ENCODE peak calls at places on chromosome 2, in ten cellular contexts. One of them, this sample, is unnamed.

GRCh38 chr2:134917958-134918517 is 584 bp upstream of the CCNT2 start:
- DNase-seq in fibroblast of mammary gland: no peak
- DNase-seq in osteocyte: no peak
- DNase-seq in omental fat pad: peak; percentile 66
- DNase-seq in cardiac muscle cell: no peak
- DNase-seq in HTR-8/SVneo: peak; percentile 72
- DNase-seq in activated CD8-positive, alpha-beta memory T cell treated with anti-CD3 and anti-CD28 coated beads for 24 hours: peak; percentile 92
- DNase-seq in activated T-helper 1 cell treated with anti-CD3 and anti-CD28 coated beads, Interleukin-12 subunit alpha, Interleukin-12 subunit beta, Interleukin-2, Interleukin-4 antibody, amounts not matched to agents 30 ng/mL and 10 ng/mL and 1 ng/mL, durations not matched to agents 14 hours and 24 hours and 36 hours: peak; percentile 87
- DNase-seq in right atrium auricular region: peak; percentile 88
- DNase-seq in NCI-H345: peak; percentile 98
- DNase-seq in this sample: peak; percentile 83

GRCh38 chr2:101983928-101984327 is 7.8 kb upstream of the IL1R2 start:
- DNase-seq in fibroblast of mammary gland: no peak
- DNase-seq in osteocyte: no peak
- DNase-seq in omental fat pad: no peak
- DNase-seq in cardiac muscle cell: no peak
- DNase-seq in HTR-8/SVneo: peak; percentile 26
- DNase-seq in activated CD8-positive, alpha-beta memory T cell treated with anti-CD3 and anti-CD28 coated beads for 24 hours: no peak
- DNase-seq in activated T-helper 1 cell treated with anti-CD3 and anti-CD28 coated beads, Interleukin-12 subunit alpha, Interleukin-12 subunit beta, Interleukin-2, Interleukin-4 antibody, amounts not matched to agents 30 ng/mL and 10 ng/mL and 1 ng/mL, durations not matched to agents 14 hours and 24 hours and 36 hours: no peak
- DNase-seq in right atrium auricular region: no peak
- DNase-seq in NCI-H345: no peak
- DNase-seq in this sample: no peak

GRCh38 chr2:190802810-190803209 is 77.8 kb upstream of the GLS start:
- DNase-seq in fibroblast of mammary gland: no peak
- DNase-seq in osteocyte: no peak
- DNase-seq in omental fat pad: no peak
- DNase-seq in cardiac muscle cell: no peak
- DNase-seq in HTR-8/SVneo: no peak
- DNase-seq in activated CD8-positive, alpha-beta memory T cell treated with anti-CD3 and anti-CD28 coated beads for 24 hours: no peak
- DNase-seq in activated T-helper 1 cell treated with anti-CD3 and anti-CD28 coated beads, Interleukin-12 subunit alpha, Interleukin-12 subunit beta, Interleukin-2, Interleukin-4 antibody, amounts not matched to agents 30 ng/mL and 10 ng/mL and 1 ng/mL, durations not matched to agents 14 hours and 24 hours and 36 hours: no peak
- DNase-seq in right atrium auricular region: no peak
- DNase-seq in NCI-H345: no peak
- DNase-seq in this sample: no peak

GRCh38 chr2:216023055-216023648 is 9.8 kb upstream of the MREG start:
- DNase-seq in fibroblast of mammary gland: peak; percentile 61
- DNase-seq in osteocyte: no peak
- DNase-seq in omental fat pad: no peak
- DNase-seq in cardiac muscle cell: peak; percentile 63
- DNase-seq in HTR-8/SVneo: peak; percentile 59
- DNase-seq in activated CD8-positive, alpha-beta memory T cell treated with anti-CD3 and anti-CD28 coated beads for 24 hours: peak; percentile 69
- DNase-seq in activated T-helper 1 cell treated with anti-CD3 and anti-CD28 coated beads, Interleukin-12 subunit alpha, Interleukin-12 subunit beta, Interleukin-2, Interleukin-4 antibody, amounts not matched to agents 30 ng/mL and 10 ng/mL and 1 ng/mL, durations not matched to agents 14 hours and 24 hours and 36 hours: peak; percentile 30
- DNase-seq in right atrium auricular region: no peak
- DNase-seq in NCI-H345: peak; percentile 29
- DNase-seq in this sample: no peak

GRCh38 chr2:238910751-238911351 is 63.0 kb downstream of the TWIST2 start:
- DNase-seq in fibroblast of mammary gland: no peak
- DNase-seq in osteocyte: no peak
- DNase-seq in omental fat pad: no peak
- DNase-seq in cardiac muscle cell: no peak
- DNase-seq in HTR-8/SVneo: no peak
- DNase-seq in activated CD8-positive, alpha-beta memory T cell treated with anti-CD3 and anti-CD28 coated beads for 24 hours: no peak
- DNase-seq in activated T-helper 1 cell treated with anti-CD3 and anti-CD28 coated beads, Interleukin-12 subunit alpha, Interleukin-12 subunit beta, Interleukin-2, Interleukin-4 antibody, amounts not matched to agents 30 ng/mL and 10 ng/mL and 1 ng/mL, durations not matched to agents 14 hours and 24 hours and 36 hours: no peak
- DNase-seq in right atrium auricular region: no peak
- DNase-seq in NCI-H345: peak; percentile 97
- DNase-seq in this sample: no peak

GRCh38 chr2:43041167-43041566 is 185.2 kb downstream of the ZFP36L2 start:
- DNase-seq in fibroblast of mammary gland: peak; percentile 25
- DNase-seq in osteocyte: no peak
- DNase-seq in omental fat pad: no peak
- DNase-seq in cardiac muscle cell: no peak
- DNase-seq in HTR-8/SVneo: no peak
- DNase-seq in activated CD8-positive, alpha-beta memory T cell treated with anti-CD3 and anti-CD28 coated beads for 24 hours: no peak
- DNase-seq in activated T-helper 1 cell treated with anti-CD3 and anti-CD28 coated beads, Interleukin-12 subunit alpha, Interleukin-12 subunit beta, Interleukin-2, Interleukin-4 antibody, amounts not matched to agents 30 ng/mL and 10 ng/mL and 1 ng/mL, durations not matched to agents 14 hours and 24 hours and 36 hours: no peak
- DNase-seq in right atrium auricular region: no peak
- DNase-seq in NCI-H345: no peak
- DNase-seq in this sample: no peak

GRCh38 chr2:27461118-27461517 is 18.9 kb downstream of the KRTCAP3 start:
- DNase-seq in fibroblast of mammary gland: no peak
- DNase-seq in osteocyte: no peak
- DNase-seq in omental fat pad: no peak
- DNase-seq in cardiac muscle cell: no peak
- DNase-seq in HTR-8/SVneo: no peak
- DNase-seq in activated CD8-positive, alpha-beta memory T cell treated with anti-CD3 and anti-CD28 coated beads for 24 hours: no peak
- DNase-seq in activated T-helper 1 cell treated with anti-CD3 and anti-CD28 coated beads, Interleukin-12 subunit alpha, Interleukin-12 subunit beta, Interleukin-2, Interleukin-4 antibody, amounts not matched to agents 30 ng/mL and 10 ng/mL and 1 ng/mL, durations not matched to agents 14 hours and 24 hours and 36 hours: no peak
- DNase-seq in right atrium auricular region: no peak
- DNase-seq in NCI-H345: no peak
- DNase-seq in this sample: no peak

GRCh38 chr2:215705771-215706261 is 269.9 kb upstream of the FN1 start:
- DNase-seq in fibroblast of mammary gland: peak; percentile 39
- DNase-seq in osteocyte: no peak
- DNase-seq in omental fat pad: no peak
- DNase-seq in cardiac muscle cell: no peak
- DNase-seq in HTR-8/SVneo: no peak
- DNase-seq in activated CD8-positive, alpha-beta memory T cell treated with anti-CD3 and anti-CD28 coated beads for 24 hours: no peak
- DNase-seq in activated T-helper 1 cell treated with anti-CD3 and anti-CD28 coated beads, Interleukin-12 subunit alpha, Interleukin-12 subunit beta, Interleukin-2, Interleukin-4 antibody, amounts not matched to agents 30 ng/mL and 10 ng/mL and 1 ng/mL, durations not matched to agents 14 hours and 24 hours and 36 hours: no peak
- DNase-seq in right atrium auricular region: no peak
- DNase-seq in NCI-H345: no peak
- DNase-seq in this sample: no peak

GRCh38 chr2:173043466-173043865 is 32.2 kb upstream of the MAP3K20 start:
- DNase-seq in fibroblast of mammary gland: no peak
- DNase-seq in osteocyte: no peak
- DNase-seq in omental fat pad: no peak
- DNase-seq in cardiac muscle cell: no peak
- DNase-seq in HTR-8/SVneo: no peak
- DNase-seq in activated CD8-positive, alpha-beta memory T cell treated with anti-CD3 and anti-CD28 coated beads for 24 hours: no peak
- DNase-seq in activated T-helper 1 cell treated with anti-CD3 and anti-CD28 coated beads, Interleukin-12 subunit alpha, Interleukin-12 subunit beta, Interleukin-2, Interleukin-4 antibody, amounts not matched to agents 30 ng/mL and 10 ng/mL and 1 ng/mL, durations not matched to agents 14 hours and 24 hours and 36 hours: no peak
- DNase-seq in right atrium auricular region: no peak
- DNase-seq in NCI-H345: no peak
- DNase-seq in this sample: no peak

GRCh38 chr2:8177550-8177949 is 504.3 kb upstream of the ID2 start:
- DNase-seq in fibroblast of mammary gland: no peak
- DNase-seq in osteocyte: no peak
- DNase-seq in omental fat pad: no peak
- DNase-seq in cardiac muscle cell: no peak
- DNase-seq in HTR-8/SVneo: no peak
- DNase-seq in activated CD8-positive, alpha-beta memory T cell treated with anti-CD3 and anti-CD28 coated beads for 24 hours: no peak
- DNase-seq in activated T-helper 1 cell treated with anti-CD3 and anti-CD28 coated beads, Interleukin-12 subunit alpha, Interleukin-12 subunit beta, Interleukin-2, Interleukin-4 antibody, amounts not matched to agents 30 ng/mL and 10 ng/mL and 1 ng/mL, durations not matched to agents 14 hours and 24 hours and 36 hours: no peak
- DNase-seq in right atrium auricular region: no peak
- DNase-seq in NCI-H345: no peak
- DNase-seq in this sample: no peak

GRCh38 chr2:134301099-134301970 is 47.5 kb downstream of the MGAT5 start:
- DNase-seq in fibroblast of mammary gland: peak; percentile 51
- DNase-seq in osteocyte: no peak
- DNase-seq in omental fat pad: no peak
- DNase-seq in cardiac muscle cell: no peak
- DNase-seq in HTR-8/SVneo: no peak
- DNase-seq in activated CD8-positive, alpha-beta memory T cell treated with anti-CD3 and anti-CD28 coated beads for 24 hours: no peak
- DNase-seq in activated T-helper 1 cell treated with anti-CD3 and anti-CD28 coated beads, Interleukin-12 subunit alpha, Interleukin-12 subunit beta, Interleukin-2, Interleukin-4 antibody, amounts not matched to agents 30 ng/mL and 10 ng/mL and 1 ng/mL, durations not matched to agents 14 hours and 24 hours and 36 hours: no peak
- DNase-seq in right atrium auricular region: no peak
- DNase-seq in NCI-H345: no peak
- DNase-seq in this sample: no peak

GRCh38 chr2:215699018-215699417 is 263.1 kb upstream of the FN1 start:
- DNase-seq in fibroblast of mammary gland: no peak
- DNase-seq in osteocyte: no peak
- DNase-seq in omental fat pad: no peak
- DNase-seq in cardiac muscle cell: no peak
- DNase-seq in HTR-8/SVneo: no peak
- DNase-seq in activated CD8-positive, alpha-beta memory T cell treated with anti-CD3 and anti-CD28 coated beads for 24 hours: no peak
- DNase-seq in activated T-helper 1 cell treated with anti-CD3 and anti-CD28 coated beads, Interleukin-12 subunit alpha, Interleukin-12 subunit beta, Interleukin-2, Interleukin-4 antibody, amounts not matched to agents 30 ng/mL and 10 ng/mL and 1 ng/mL, durations not matched to agents 14 hours and 24 hours and 36 hours: no peak
- DNase-seq in right atrium auricular region: no peak
- DNase-seq in NCI-H345: no peak
- DNase-seq in this sample: no peak

GRCh38 chr2:68237404-68237803 is 14.9 kb downstream of the PPP3R1 start:
- DNase-seq in fibroblast of mammary gland: peak; percentile 63
- DNase-seq in osteocyte: no peak
- DNase-seq in omental fat pad: no peak
- DNase-seq in cardiac muscle cell: no peak
- DNase-seq in HTR-8/SVneo: no peak
- DNase-seq in activated CD8-positive, alpha-beta memory T cell treated with anti-CD3 and anti-CD28 coated beads for 24 hours: no peak
- DNase-seq in activated T-helper 1 cell treated with anti-CD3 and anti-CD28 coated beads, Interleukin-12 subunit alpha, Interleukin-12 subunit beta, Interleukin-2, Interleukin-4 antibody, amounts not matched to agents 30 ng/mL and 10 ng/mL and 1 ng/mL, durations not matched to agents 14 hours and 24 hours and 36 hours: no peak
- DNase-seq in right atrium auricular region: no peak
- DNase-seq in NCI-H345: no peak
- DNase-seq in this sample: no peak

GRCh38 chr2:212408524-212408923 is 130.1 kb downstream of the ERBB4 start:
- DNase-seq in fibroblast of mammary gland: peak; percentile 22
- DNase-seq in osteocyte: no peak
- DNase-seq in omental fat pad: no peak
- DNase-seq in cardiac muscle cell: no peak
- DNase-seq in HTR-8/SVneo: no peak
- DNase-seq in activated CD8-positive, alpha-beta memory T cell treated with anti-CD3 and anti-CD28 coated beads for 24 hours: no peak
- DNase-seq in activated T-helper 1 cell treated with anti-CD3 and anti-CD28 coated beads, Interleukin-12 subunit alpha, Interleukin-12 subunit beta, Interleukin-2, Interleukin-4 antibody, amounts not matched to agents 30 ng/mL and 10 ng/mL and 1 ng/mL, durations not matched to agents 14 hours and 24 hours and 36 hours: no peak
- DNase-seq in right atrium auricular region: no peak
- DNase-seq in NCI-H345: no peak
- DNase-seq in this sample: no peak

GRCh38 chr2:224910535-224910934 is 131.7 kb downstream of the DOCK10 start:
- DNase-seq in fibroblast of mammary gland: peak; percentile 59
- DNase-seq in osteocyte: no peak
- DNase-seq in omental fat pad: no peak
- DNase-seq in cardiac muscle cell: no peak
- DNase-seq in HTR-8/SVneo: no peak
- DNase-seq in activated CD8-positive, alpha-beta memory T cell treated with anti-CD3 and anti-CD28 coated beads for 24 hours: no peak
- DNase-seq in activated T-helper 1 cell treated with anti-CD3 and anti-CD28 coated beads, Interleukin-12 subunit alpha, Interleukin-12 subunit beta, Interleukin-2, Interleukin-4 antibody, amounts not matched to agents 30 ng/mL and 10 ng/mL and 1 ng/mL, durations not matched to agents 14 hours and 24 hours and 36 hours: no peak
- DNase-seq in right atrium auricular region: no peak
- DNase-seq in NCI-H345: no peak
- DNase-seq in this sample: no peak

GRCh38 chr2:42848726-42849290 is 56.4 kb upstream of the HAAO start:
- DNase-seq in fibroblast of mammary gland: no peak
- DNase-seq in osteocyte: no peak
- DNase-seq in omental fat pad: no peak
- DNase-seq in cardiac muscle cell: no peak
- DNase-seq in HTR-8/SVneo: no peak
- DNase-seq in activated CD8-positive, alpha-beta memory T cell treated with anti-CD3 and anti-CD28 coated beads for 24 hours: no peak
- DNase-seq in activated T-helper 1 cell treated with anti-CD3 and anti-CD28 coated beads, Interleukin-12 subunit alpha, Interleukin-12 subunit beta, Interleukin-2, Interleukin-4 antibody, amounts not matched to agents 30 ng/mL and 10 ng/mL and 1 ng/mL, durations not matched to agents 14 hours and 24 hours and 36 hours: no peak
- DNase-seq in right atrium auricular region: no peak
- DNase-seq in NCI-H345: no peak
- DNase-seq in this sample: no peak

GRCh38 chr2:61575447-61575859 is 37.3 kb upstream of the XPO1 start:
- DNase-seq in fibroblast of mammary gland: no peak
- DNase-seq in osteocyte: no peak
- DNase-seq in omental fat pad: no peak
- DNase-seq in cardiac muscle cell: peak; percentile 9
- DNase-seq in HTR-8/SVneo: no peak
- DNase-seq in activated CD8-positive, alpha-beta memory T cell treated with anti-CD3 and anti-CD28 coated beads for 24 hours: no peak
- DNase-seq in activated T-helper 1 cell treated with anti-CD3 and anti-CD28 coated beads, Interleukin-12 subunit alpha, Interleukin-12 subunit beta, Interleukin-2, Interleukin-4 antibody, amounts not matched to agents 30 ng/mL and 10 ng/mL and 1 ng/mL, durations not matched to agents 14 hours and 24 hours and 36 hours: no peak
- DNase-seq in right atrium auricular region: no peak
- DNase-seq in NCI-H345: no peak
- DNase-seq in this sample: no peak

GRCh38 chr2:2635025-2635528 is 304.0 kb upstream of the MYT1L start:
- DNase-seq in fibroblast of mammary gland: no peak
- DNase-seq in osteocyte: no peak
- DNase-seq in omental fat pad: no peak
- DNase-seq in cardiac muscle cell: no peak
- DNase-seq in HTR-8/SVneo: no peak
- DNase-seq in activated CD8-positive, alpha-beta memory T cell treated with anti-CD3 and anti-CD28 coated beads for 24 hours: no peak
- DNase-seq in activated T-helper 1 cell treated with anti-CD3 and anti-CD28 coated beads, Interleukin-12 subunit alpha, Interleukin-12 subunit beta, Interleukin-2, Interleukin-4 antibody, amounts not matched to agents 30 ng/mL and 10 ng/mL and 1 ng/mL, durations not matched to agents 14 hours and 24 hours and 36 hours: no peak
- DNase-seq in right atrium auricular region: no peak
- DNase-seq in NCI-H345: no peak
- DNase-seq in this sample: no peak

GRCh38 chr2:38146917-38147307 is 71.0 kb upstream of the CYP1B1 start:
- DNase-seq in fibroblast of mammary gland: peak; percentile 100
- DNase-seq in osteocyte: no peak
- DNase-seq in omental fat pad: peak; percentile 40
- DNase-seq in cardiac muscle cell: peak; percentile 4
- DNase-seq in HTR-8/SVneo: peak; percentile 92
- DNase-seq in activated CD8-positive, alpha-beta memory T cell treated with anti-CD3 and anti-CD28 coated beads for 24 hours: no peak
- DNase-seq in activated T-helper 1 cell treated with anti-CD3 and anti-CD28 coated beads, Interleukin-12 subunit alpha, Interleukin-12 subunit beta, Interleukin-2, Interleukin-4 antibody, amounts not matched to agents 30 ng/mL and 10 ng/mL and 1 ng/mL, durations not matched to agents 14 hours and 24 hours and 36 hours: no peak
- DNase-seq in right atrium auricular region: no peak
- DNase-seq in NCI-H345: no peak
- DNase-seq in this sample: peak; percentile 89

GRCh38 chr2:142325870-142326269 is 195.1 kb upstream of the LRP1B start:
- DNase-seq in fibroblast of mammary gland: no peak
- DNase-seq in osteocyte: no peak
- DNase-seq in omental fat pad: no peak
- DNase-seq in cardiac muscle cell: no peak
- DNase-seq in HTR-8/SVneo: no peak
- DNase-seq in activated CD8-positive, alpha-beta memory T cell treated with anti-CD3 and anti-CD28 coated beads for 24 hours: no peak
- DNase-seq in activated T-helper 1 cell treated with anti-CD3 and anti-CD28 coated beads, Interleukin-12 subunit alpha, Interleukin-12 subunit beta, Interleukin-2, Interleukin-4 antibody, amounts not matched to agents 30 ng/mL and 10 ng/mL and 1 ng/mL, durations not matched to agents 14 hours and 24 hours and 36 hours: no peak
- DNase-seq in right atrium auricular region: no peak
- DNase-seq in NCI-H345: no peak
- DNase-seq in this sample: no peak

GRCh38 chr2:70692256-70692655 is 75.7 kb downstream of the ADD2 start:
- DNase-seq in fibroblast of mammary gland: no peak
- DNase-seq in osteocyte: no peak
- DNase-seq in omental fat pad: no peak
- DNase-seq in cardiac muscle cell: no peak
- DNase-seq in HTR-8/SVneo: no peak
- DNase-seq in activated CD8-positive, alpha-beta memory T cell treated with anti-CD3 and anti-CD28 coated beads for 24 hours: no peak
- DNase-seq in activated T-helper 1 cell treated with anti-CD3 and anti-CD28 coated beads, Interleukin-12 subunit alpha, Interleukin-12 subunit beta, Interleukin-2, Interleukin-4 antibody, amounts not matched to agents 30 ng/mL and 10 ng/mL and 1 ng/mL, durations not matched to agents 14 hours and 24 hours and 36 hours: no peak
- DNase-seq in right atrium auricular region: no peak
- DNase-seq in NCI-H345: no peak
- DNase-seq in this sample: no peak

GRCh38 chr2:241412144-241412543 is 56.1 kb downstream of the FARP2 start:
- DNase-seq in fibroblast of mammary gland: peak; percentile 90
- DNase-seq in osteocyte: peak; percentile 88
- DNase-seq in omental fat pad: peak; percentile 28
- DNase-seq in cardiac muscle cell: no peak
- DNase-seq in HTR-8/SVneo: peak; percentile 45
- DNase-seq in activated CD8-positive, alpha-beta memory T cell treated with anti-CD3 and anti-CD28 coated beads for 24 hours: no peak
- DNase-seq in activated T-helper 1 cell treated with anti-CD3 and anti-CD28 coated beads, Interleukin-12 subunit alpha, Interleukin-12 subunit beta, Interleukin-2, Interleukin-4 antibody, amounts not matched to agents 30 ng/mL and 10 ng/mL and 1 ng/mL, durations not matched to agents 14 hours and 24 hours and 36 hours: no peak
- DNase-seq in right atrium auricular region: no peak
- DNase-seq in NCI-H345: no peak
- DNase-seq in this sample: no peak

GRCh38 chr2:42077343-42077742 is 29.5 kb downstream of the PKDCC start:
- DNase-seq in fibroblast of mammary gland: no peak
- DNase-seq in osteocyte: no peak
- DNase-seq in omental fat pad: no peak
- DNase-seq in cardiac muscle cell: peak; percentile 47
- DNase-seq in HTR-8/SVneo: no peak
- DNase-seq in activated CD8-positive, alpha-beta memory T cell treated with anti-CD3 and anti-CD28 coated beads for 24 hours: no peak
- DNase-seq in activated T-helper 1 cell treated with anti-CD3 and anti-CD28 coated beads, Interleukin-12 subunit alpha, Interleukin-12 subunit beta, Interleukin-2, Interleukin-4 antibody, amounts not matched to agents 30 ng/mL and 10 ng/mL and 1 ng/mL, durations not matched to agents 14 hours and 24 hours and 36 hours: no peak
- DNase-seq in right atrium auricular region: no peak
- DNase-seq in NCI-H345: no peak
- DNase-seq in this sample: no peak

GRCh38 chr2:240579771-240580614 is 6.5 kb upstream of the CAPN10 start:
- DNase-seq in fibroblast of mammary gland: peak; percentile 97
- DNase-seq in osteocyte: no peak
- DNase-seq in omental fat pad: peak; percentile 32
- DNase-seq in cardiac muscle cell: no peak
- DNase-seq in HTR-8/SVneo: peak; percentile 77
- DNase-seq in activated CD8-positive, alpha-beta memory T cell treated with anti-CD3 and anti-CD28 coated beads for 24 hours: peak; percentile 79
- DNase-seq in activated T-helper 1 cell treated with anti-CD3 and anti-CD28 coated beads, Interleukin-12 subunit alpha, Interleukin-12 subunit beta, Interleukin-2, Interleukin-4 antibody, amounts not matched to agents 30 ng/mL and 10 ng/mL and 1 ng/mL, durations not matched to agents 14 hours and 24 hours and 36 hours: peak; percentile 55
- DNase-seq in right atrium auricular region: peak; percentile 89
- DNase-seq in NCI-H345: no peak
- DNase-seq in this sample: no peak

GRCh38 chr2:11713815-11714214 is 32.6 kb upstream of the LPIN1 start:
- DNase-seq in fibroblast of mammary gland: no peak
- DNase-seq in osteocyte: no peak
- DNase-seq in omental fat pad: no peak
- DNase-seq in cardiac muscle cell: no peak
- DNase-seq in HTR-8/SVneo: no peak
- DNase-seq in activated CD8-positive, alpha-beta memory T cell treated with anti-CD3 and anti-CD28 coated beads for 24 hours: no peak
- DNase-seq in activated T-helper 1 cell treated with anti-CD3 and anti-CD28 coated beads, Interleukin-12 subunit alpha, Interleukin-12 subunit beta, Interleukin-2, Interleukin-4 antibody, amounts not matched to agents 30 ng/mL and 10 ng/mL and 1 ng/mL, durations not matched to agents 14 hours and 24 hours and 36 hours: no peak
- DNase-seq in right atrium auricular region: no peak
- DNase-seq in NCI-H345: no peak
- DNase-seq in this sample: no peak

This sample was measured in HS-27A.